ENCODE peak calls at places on chromosomes 13 and 19, in six cellular contexts. Y is heart right ventricle, O is PC-3, D is testis, A is gastrocnemius medialis, I is left lung. Z is an unnamed sample.

GRCh38 chr19:41934849-41935374 is 6.7 kb upstream of the ERFL start:
- DNase-seq in I (peak; percentile 64), O (peak; percentile 65), Y (peak; percentile 63), D (peak; percentile 73), A (peak; percentile 12), Z (peak; percentile 58)

GRCh38 chr13:113968463-113969310 is 5.2 kb downstream of the C13orf46 start:
- DNase-seq in Y (no peak), I (peak; percentile 25), O (no peak), D (no peak), A (no peak), Z (peak; percentile 2)

GRCh38 chr13:78598382-78598781 is 5.0 kb downstream of the POU4F1 start:
- DNase-seq in I (no peak), D (no peak), Y (no peak), O (no peak), A (no peak), Z (no peak)

GRCh38 chr13:101545521-101545920 is 93.0 kb downstream of the ITGBL1 start:
- DNase-seq in O (peak; percentile 46), I (no peak), D (no peak), Y (no peak), A (no peak), Z (no peak)

GRCh38 chr13:32499538-32500210 is 38.9 kb downstream of the N4BP2L2 start:
- DNase-seq in I (no peak), Y (no peak), O (no peak), A (no peak), D (no peak), Z (no peak)

GRCh38 chr19:40257096-40257517 is 28.0 kb downstream of the AKT2 start:
- DNase-seq in A (peak; percentile 78), Y (peak; percentile 54), I (no peak), D (no peak), O (peak; percentile 42), Z (peak; percentile 80)

GRCh38 chr19:47762151-47762550 is 16.4 kb upstream of the SELENOW start:
- DNase-seq in O (no peak), D (no peak), Y (no peak), A (no peak), I (no peak), Z (no peak)

GRCh38 chr19:33064778-33065550 is at the start of gene RHPN2:
- DNase-seq in D (peak; percentile 55), O (peak; percentile 66), I (peak; percentile 65), A (no peak), Y (peak; percentile 70), Z (peak; percentile 64)

DNA sequence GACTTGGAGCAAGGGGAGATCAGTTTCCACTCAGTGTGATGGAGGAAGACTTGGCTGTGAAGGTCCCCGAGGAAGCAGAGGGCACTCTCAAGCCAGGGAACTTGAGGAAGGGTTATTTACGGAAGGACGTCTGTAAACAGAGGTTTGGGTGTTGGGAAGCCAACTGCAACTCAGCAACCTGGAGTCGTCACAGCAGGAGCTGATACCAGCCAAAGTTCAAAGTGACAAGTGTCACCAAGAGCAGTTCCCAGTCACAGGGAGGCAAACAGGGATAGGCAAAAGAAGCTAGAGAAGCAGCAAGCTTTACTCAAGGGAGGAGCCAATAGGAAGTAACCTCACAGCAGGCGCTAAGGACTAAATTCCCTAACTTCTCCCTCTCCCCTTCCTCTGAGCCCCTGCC is 205.5 kb downstream of the EFNB2 start:
- DNase-seq in Y (no peak), D (no peak), O (no peak), I (no peak), A (no peak), Z (no peak)
- TF ChIP-seq CTCF in Y (no peak), D (no peak), O (no peak), I (no peak), A (no peak), Z (no peak)

GRCh38 chr19:30144242-30144758 is 202.3 kb downstream of the URI1 start:
- DNase-seq in Y (no peak), O (no peak), I (no peak), A (no peak), D (no peak), Z (no peak)

GRCh38 chr19:30146346-30146745 is 204.3 kb downstream of the URI1 start:
- DNase-seq in I (no peak), D (no peak), A (no peak), Y (no peak), O (no peak), Z (no peak)

GRCh38 chr19:30148039-30148438 is 206.0 kb downstream of the URI1 start:
- DNase-seq in D (no peak), Y (no peak), I (no peak), O (peak; percentile 79), A (no peak), Z (no peak)

GRCh38 chr19:30144794-30145193 is 202.8 kb downstream of the URI1 start:
- DNase-seq in O (no peak), Y (no peak), A (no peak), I (no peak), D (no peak), Z (no peak)

GRCh38 chr19:30145467-30145866 is 203.4 kb downstream of the URI1 start:
- DNase-seq in O (no peak), I (no peak), A (no peak), D (no peak), Y (no peak), Z (no peak)
- H3K36me3 ChIP-seq in O (no peaks in the 10 kb centered on the region), I (no peaks in the 10 kb centered on the region), A (no peaks in the 10 kb centered on the region), D (no peaks in the 10 kb centered on the region), Y (no peaks in the 10 kb centered on the region), Z (no peaks in the 10 kb centered on the region)

GRCh38 chr13:83941669-83942335 is 59.5 kb upstream of the SLITRK1 start:
- DNase-seq in I (no peak), Y (no peak), A (no peak), D (no peak), O (no peak), Z (no peak)

GRCh38 chr13:83940742-83941141 is 58.5 kb upstream of the SLITRK1 start:
- DNase-seq in A (no peak), I (no peak), Y (no peak), O (peak; percentile 73), D (no peak), Z (no peak)

GRCh38 chr13:83943530-83944279 is 61.4 kb upstream of the SLITRK1 start:
- DNase-seq in A (no peak), I (no peak), D (no peak), Y (no peak), O (peak; percentile 19), Z (no peak)
- TF ChIP-seq CTCF in A (no peak), I (no peak), D (no peak), Y (no peak), O (peak; percentile 26), Z (no peak)

GRCh38 chr19:46603752-46604241 is 2.7 kb downstream of the CALM3 start:
- DNase-seq in D (peak; percentile 13), I (no peak), A (no peak), Y (no peak), O (no peak), Z (no peak)

GRCh38 chr19:46606681-46607440 is 5.7 kb downstream of the CALM3 start:
- DNase-seq in I (no peak), A (no peak), Y (no peak), O (no peak), D (no peak), Z (peak; percentile 30)

GRCh38 chr19:46606019-46606418 is 4.9 kb downstream of the CALM3 start:
- DNase-seq in A (no peak), Y (no peak), O (no peak), I (no peak), D (no peak), Z (no peak)

GRCh38 chr19:46604781-46605355 is 3.7 kb downstream of the CALM3 start:
- DNase-seq in Y (no peak), I (no peak), A (no peak), D (peak; percentile 13), O (no peak), Z (no peak)

GRCh38 chr19:46605356-46605821 is 4.3 kb downstream of the CALM3 start:
- DNase-seq in O (no peak), D (peak; percentile 11), A (no peak), I (no peak), Y (no peak), Z (no peak)
- H3K36me3 ChIP-seq in O (peaks cover 13% of the 10 kb centered on the region), D (no peaks in the 10 kb centered on the region), A (no peaks in the 10 kb centered on the region), I (no peaks in the 10 kb centered on the region), Y (no peaks in the 10 kb centered on the region), Z (peaks cover 50% of the 10 kb centered on the region)

GRCh38 chr13:23160241-23161175 is 20.3 kb upstream of the SGCG start:
- DNase-seq in O (peak; percentile 12), A (no peak), D (no peak), Y (no peak), I (no peak), Z (peak; percentile 23)

GRCh38 chr13:23159587-23160240 is 21.1 kb upstream of the SGCG start:
- DNase-seq in D (no peak), Y (no peak), A (no peak), O (no peak), I (no peak), Z (no peak)

GRCh38 chr13:23161176-23161825 is 19.5 kb upstream of the SGCG start:
- DNase-seq in O (no peak), A (no peak), Y (no peak), D (no peak), I (no peak), Z (no peak)

DNA sequence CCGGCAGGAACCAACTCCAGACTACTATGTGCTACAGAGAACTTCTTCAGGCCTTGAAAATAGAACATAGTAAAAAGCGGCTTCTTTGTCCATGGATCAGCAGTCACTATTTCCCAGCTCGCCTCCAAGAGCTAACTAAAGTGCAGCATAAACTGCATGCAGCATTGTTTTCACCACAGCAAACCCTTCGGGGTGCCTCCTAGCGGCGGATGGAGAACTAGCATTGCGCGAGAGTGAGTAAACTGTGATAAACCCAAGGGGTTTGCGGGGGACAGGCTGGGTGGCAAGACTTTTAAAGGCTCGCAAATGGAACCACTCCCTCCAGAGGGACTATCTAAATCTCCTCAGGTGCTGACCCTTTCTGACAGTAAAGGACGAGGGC is 21.6 kb upstream of the SGCG start:
- DNase-seq in Y (peak; percentile 33), D (peak; percentile 66), A (no peak), O (peak; percentile 31), I (no peak), Z (peak; percentile 65)
- TF ChIP-seq CTCF in Y (peak; percentile 55), D (no peak), A (peak; percentile 34), O (peak; percentile 61), I (peak; percentile 55), Z (peak; percentile 48)

GRCh38 chr13:48070942-48071341 is 24.0 kb downstream of the MED4 start:
- DNase-seq in I (no peak), A (no peak), Y (no peak), O (no peak), D (no peak), Z (no peak)
- H3K36me3 ChIP-seq in I (no peaks in the 10 kb centered on the region), A (peaks cover 7% of the 10 kb centered on the region), Y (no peaks in the 10 kb centered on the region), O (peaks cover 86% of the 10 kb centered on the region), D (no peaks in the 10 kb centered on the region), Z (peaks cover 85% of the 10 kb centered on the region)

Z was measured in psoas muscle.